ENCODE peak calls at places on chromosomes 16 and 17, in seven cellular contexts. I is GM03348, B is activated T-cell treated with anti-CD3 and anti-CD28 coated beads for 1 hour, J is GM04504, V is D341Med, L is C1 segment of cervical spinal cord, Y is spleen. F is an unnamed sample.

GRCh38 chr16:22296225-22297113 is 740 bp upstream of the POLR3E start:
- DNase-seq in I (no peak), B (no peak), J (no peak), V (no peak), L (no peak), Y (peak), F (no peak)

GRCh38 chr17:81153340-81153803 is 11.9 kb upstream of the PVALEF start:
- DNase-seq in I (peak), B (no peak), J (peak), V (no peak), L (peak), Y (no peak), F (no peak)

GRCh38 chr16:23679274-23679985 is 741 bp downstream of the PLK1 start:
- DNase-seq in I (peak), B (no peak), J (no peak), V (peak), L (no peak), Y (peak), F (no peak)

GRCh38 chr17:43733956-43734355 is 24.6 kb downstream of the SOST start:
- DNase-seq in I (no peak), B (no peak), J (no peak), V (no peak), L (no peak), Y (no peak), F (no peak)

GRCh38 chr17:17783121-17783824 is 53.5 kb downstream of the SREBF1 start:
- DNase-seq in I (peak), B (peak), J (no peak), V (peak), L (peak), Y (peak), F (peak)

GRCh38 chr17:76458580-76459490 is 5.9 kb upstream of the UBE2O start:
- DNase-seq in I (peak), B (no peak), J (no peak), V (peak), L (peak), Y (no peak), F (no peak)

GRCh38 chr17:68427575-68427974 is 29.7 kb downstream of the WIPI1 start:
- DNase-seq in I (no peak), B (no peak), J (no peak), V (no peak), L (no peak), Y (no peak), F (no peak)

GRCh38 chr17:78825696-78826095 is 14.9 kb downstream of the USP36 start:
- DNase-seq in I (no peak), B (no peak), J (no peak), V (peak), L (no peak), Y (peak), F (no peak)

GRCh38 chr16:56409195-56409594 is 16.1 kb downstream of the AMFR start:
- DNase-seq in I (no peak), B (no peak), J (no peak), V (no peak), L (no peak), Y (no peak), F (no peak)

GRCh38 chr17:81147701-81148100 is 17.6 kb upstream of the PVALEF start:
- DNase-seq in I (no peak), B (no peak), J (no peak), V (no peak), L (no peak), Y (no peak), F (no peak)

F was measured in progenitor cell of endocrine pancreas.